ENCODE peak calls at places on chromosomes 4 and X, in nine cellular contexts. One of them, this sample, is unnamed.

GRCh38 chrX:149950681-149951080 is 12.4 kb upstream of the EOLA2 start:
- DNase-seq in Peyer's patch: no peak
- DNase-seq in BE2C: peak
- DNase-seq in GM13977: peak
- DNase-seq in BJ: peak
- DNase-seq in epithelial cell of esophagus: peak
- DNase-seq in breast epithelium: no peak
- DNase-seq in fibroblast of mammary gland: peak
- DNase-seq in mucosa of descending colon: no peak
- DNase-seq in this sample: no peak

GRCh38 chr4:86657910-86658309 is 63.8 kb downstream of the PTPN13 start:
- DNase-seq in breast epithelium: no peak
- DNase-seq in mucosa of descending colon: no peak
- DNase-seq in BE2C: no peak
- DNase-seq in GM13977: peak
- DNase-seq in fibroblast of mammary gland: no peak
- DNase-seq in Peyer's patch: no peak
- DNase-seq in BJ: no peak
- DNase-seq in epithelial cell of esophagus: no peak
- DNase-seq in this sample: no peak

GRCh38 chrX:31168596-31168995 is 96.8 kb upstream of the FTHL17 start:
- DNase-seq in fibroblast of mammary gland: no peak
- DNase-seq in BE2C: no peak
- DNase-seq in epithelial cell of esophagus: no peak
- DNase-seq in mucosa of descending colon: no peak
- DNase-seq in breast epithelium: no peak
- DNase-seq in Peyer's patch: no peak
- DNase-seq in BJ: no peak
- DNase-seq in GM13977: peak
- DNase-seq in this sample: no peak

GRCh38 chr4:83113429-83113786 is 1.1 kb downstream of the PLAC8 start:
- DNase-seq in BJ: no peak
- DNase-seq in breast epithelium: no peak
- DNase-seq in BE2C: no peak
- DNase-seq in GM13977: no peak
- DNase-seq in Peyer's patch: no peak
- DNase-seq in mucosa of descending colon: no peak
- DNase-seq in epithelial cell of esophagus: no peak
- DNase-seq in fibroblast of mammary gland: no peak
- DNase-seq in this sample: no peak

GRCh38 chr4:182881928-182882327 is 35.3 kb downstream of the DCTD start:
- DNase-seq in epithelial cell of esophagus: no peak
- DNase-seq in Peyer's patch: no peak
- DNase-seq in BJ: no peak
- DNase-seq in mucosa of descending colon: no peak
- DNase-seq in breast epithelium: no peak
- DNase-seq in fibroblast of mammary gland: no peak
- DNase-seq in GM13977: no peak
- DNase-seq in BE2C: peak
- DNase-seq in this sample: no peak

GRCh38 chr4:17544831-17545234 is 29.9 kb downstream of the CLRN2 start:
- DNase-seq in epithelial cell of esophagus: no peak
- DNase-seq in mucosa of descending colon: no peak
- DNase-seq in BJ: no peak
- DNase-seq in Peyer's patch: no peak
- DNase-seq in breast epithelium: no peak
- DNase-seq in fibroblast of mammary gland: no peak
- DNase-seq in BE2C: no peak
- DNase-seq in GM13977: no peak
- DNase-seq in this sample: no peak

GRCh38 chr4:136412708-136413107 is 1119.6 kb downstream of the PCDH18 start:
- DNase-seq in breast epithelium: no peak
- DNase-seq in fibroblast of mammary gland: peak
- DNase-seq in BJ: no peak
- DNase-seq in GM13977: no peak
- DNase-seq in epithelial cell of esophagus: peak
- DNase-seq in mucosa of descending colon: no peak
- DNase-seq in BE2C: no peak
- DNase-seq in Peyer's patch: no peak
- DNase-seq in this sample: no peak

GRCh38 chr4:40576651-40577480 is 52.8 kb downstream of the RBM47 start:
- DNase-seq in BE2C: no peak
- DNase-seq in mucosa of descending colon: peak
- DNase-seq in fibroblast of mammary gland: peak
- DNase-seq in BJ: peak
- DNase-seq in breast epithelium: peak
- DNase-seq in Peyer's patch: peak
- DNase-seq in epithelial cell of esophagus: peak
- DNase-seq in GM13977: peak
- DNase-seq in this sample: no peak

GRCh38 chr4:118987959-118988634 is 99.4 kb downstream of the SYNPO2 start:
- DNase-seq in Peyer's patch: no peak
- DNase-seq in mucosa of descending colon: no peak
- DNase-seq in fibroblast of mammary gland: no peak
- DNase-seq in BJ: no peak
- DNase-seq in GM13977: no peak
- DNase-seq in breast epithelium: no peak
- DNase-seq in BE2C: no peak
- DNase-seq in epithelial cell of esophagus: no peak
- DNase-seq in this sample: no peak

GRCh38 chr4:150089732-150090131 is 11.5 kb downstream of the DCLK2 start:
- DNase-seq in GM13977: no peak
- DNase-seq in breast epithelium: no peak
- DNase-seq in epithelial cell of esophagus: peak
- DNase-seq in Peyer's patch: no peak
- DNase-seq in fibroblast of mammary gland: peak
- DNase-seq in mucosa of descending colon: no peak
- DNase-seq in BJ: no peak
- DNase-seq in BE2C: no peak
- DNase-seq in this sample: no peak

GRCh38 chrX:105822138-105823091 is at the start of gene NRK:
- DNase-seq in Peyer's patch: no peak
- DNase-seq in BJ: no peak
- DNase-seq in epithelial cell of esophagus: peak
- DNase-seq in GM13977: no peak
- DNase-seq in breast epithelium: no peak
- DNase-seq in BE2C: no peak
- DNase-seq in mucosa of descending colon: peak
- DNase-seq in fibroblast of mammary gland: no peak
- DNase-seq in this sample: no peak

DNA sequence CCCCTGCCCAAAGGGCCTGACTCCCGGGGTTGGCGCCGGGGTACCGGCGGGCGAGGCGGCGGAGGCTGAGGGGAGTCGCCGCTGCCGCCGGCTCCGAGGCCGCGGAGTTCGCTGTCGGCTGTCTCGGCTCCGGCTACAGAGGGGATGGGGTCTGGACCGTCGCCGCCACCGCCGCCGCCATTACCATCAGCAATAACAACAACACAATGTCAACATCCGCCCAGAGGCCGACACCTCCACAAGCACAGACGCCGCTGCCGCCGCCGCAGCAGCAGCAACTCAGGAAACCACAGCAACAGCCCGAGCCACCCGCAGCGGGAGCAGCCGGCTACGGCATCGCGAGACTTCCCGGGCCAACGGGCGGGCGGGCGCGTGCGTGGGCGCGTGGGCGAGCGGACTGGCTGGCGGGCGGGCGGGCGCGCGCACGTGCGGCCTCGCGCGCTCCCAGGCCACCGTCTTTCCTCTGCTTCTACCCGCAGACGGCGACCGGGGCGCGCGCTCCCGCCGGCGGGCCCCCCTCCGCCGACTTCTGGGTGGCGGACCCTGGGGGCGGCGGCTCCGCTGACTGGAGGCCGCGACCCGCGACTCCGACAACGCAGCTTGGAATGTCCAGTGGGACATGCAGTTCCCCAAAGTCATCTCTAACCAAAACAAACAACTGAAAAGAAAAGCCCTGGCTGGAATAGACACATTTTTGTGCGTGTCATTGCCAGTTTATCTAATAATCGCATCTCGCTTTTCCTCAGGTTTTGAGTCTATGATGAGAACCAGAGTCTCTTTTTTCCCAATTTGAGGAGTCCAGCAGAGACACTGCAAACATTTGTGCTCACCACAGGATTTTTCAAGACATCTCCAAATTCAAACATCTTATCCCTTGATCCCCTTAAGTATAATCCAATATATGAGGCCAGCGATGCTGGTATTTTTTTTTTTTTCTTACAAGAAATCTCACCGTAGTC is at the start of gene CHIC2:
- DNase-seq in mucosa of descending colon: peak
- DNase-seq in BE2C: peak
- DNase-seq in epithelial cell of esophagus: peak
- DNase-seq in fibroblast of mammary gland: peak
- DNase-seq in BJ: no peak
- DNase-seq in Peyer's patch: peak
- DNase-seq in GM13977: peak
- DNase-seq in breast epithelium: peak
- DNase-seq in this sample: peak
- TF ChIP-seq CTCF in mucosa of descending colon: no peak
- TF ChIP-seq CTCF in BE2C: no peak
- TF ChIP-seq CTCF in epithelial cell of esophagus: no peak
- TF ChIP-seq CTCF in fibroblast of mammary gland: no peak
- TF ChIP-seq CTCF in BJ: no peak
- TF ChIP-seq CTCF in Peyer's patch: no peak
- TF ChIP-seq CTCF in GM13977: no peak
- TF ChIP-seq CTCF in breast epithelium: no peak
- TF ChIP-seq CTCF in this sample: no peak

DNA sequence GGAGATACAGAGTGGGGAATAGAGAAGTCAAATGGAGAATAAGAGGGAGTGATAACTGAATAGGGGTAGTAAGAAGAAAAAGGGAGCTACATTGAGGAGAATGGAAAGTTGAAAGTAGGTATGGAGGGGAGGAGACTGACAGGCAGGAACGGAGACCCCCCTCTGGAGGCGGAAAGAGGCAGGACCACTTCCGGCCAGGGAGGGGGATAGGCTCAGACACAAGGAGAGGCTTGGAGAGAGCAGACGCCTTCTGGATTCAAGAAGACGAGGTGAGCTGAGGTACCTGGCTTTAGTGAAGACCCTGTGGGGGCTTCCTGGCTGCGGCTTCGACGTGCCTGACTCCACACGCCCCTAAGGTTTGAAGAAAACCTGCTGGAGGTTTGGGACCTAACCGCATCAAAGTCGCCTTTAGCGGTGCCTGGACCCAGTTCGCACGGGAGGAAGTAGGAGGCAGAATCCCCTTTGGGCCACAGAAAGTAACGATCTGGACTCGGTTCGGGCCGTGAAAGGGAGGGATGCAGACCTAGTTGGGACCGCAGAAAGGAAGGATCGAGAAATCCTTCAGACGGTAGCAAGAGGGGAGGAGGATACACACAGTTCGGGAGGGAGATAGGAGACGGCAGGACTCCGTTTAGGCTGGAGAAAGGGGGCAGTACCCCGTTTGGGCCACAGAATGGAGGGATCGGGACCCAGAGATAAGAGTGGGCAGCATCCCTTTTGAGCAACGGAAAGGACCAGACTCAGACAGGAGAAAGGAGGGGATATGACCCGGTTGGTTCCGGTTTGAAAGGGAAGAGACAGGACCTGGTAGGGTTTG is at the start of gene TRO:
- DNase-seq in BJ: no peak
- DNase-seq in Peyer's patch: no peak
- DNase-seq in BE2C: peak
- DNase-seq in fibroblast of mammary gland: no peak
- DNase-seq in mucosa of descending colon: no peak
- DNase-seq in breast epithelium: no peak
- DNase-seq in epithelial cell of esophagus: no peak
- DNase-seq in GM13977: no peak
- DNase-seq in this sample: peak
- TF ChIP-seq CTCF in BJ: peak
- TF ChIP-seq CTCF in Peyer's patch: no peak
- TF ChIP-seq CTCF in BE2C: peak
- TF ChIP-seq CTCF in fibroblast of mammary gland: peak
- TF ChIP-seq CTCF in mucosa of descending colon: no peak
- TF ChIP-seq CTCF in breast epithelium: no peak
- TF ChIP-seq CTCF in epithelial cell of esophagus: no peak
- TF ChIP-seq CTCF in GM13977: no peak
- TF ChIP-seq CTCF in this sample: no peak

GRCh38 chrX:104564335-104564734 is 1.7 kb upstream of the IL1RAPL2 start:
- DNase-seq in BE2C: no peak
- DNase-seq in GM13977: no peak
- DNase-seq in epithelial cell of esophagus: no peak
- DNase-seq in breast epithelium: no peak
- DNase-seq in mucosa of descending colon: no peak
- DNase-seq in BJ: no peak
- DNase-seq in Peyer's patch: no peak
- DNase-seq in fibroblast of mammary gland: no peak
- DNase-seq in this sample: no peak

GRCh38 chrX:104566921-104567501 is 1.0 kb downstream of the IL1RAPL2 start:
- DNase-seq in BE2C: no peak
- DNase-seq in GM13977: no peak
- DNase-seq in breast epithelium: no peak
- DNase-seq in BJ: no peak
- DNase-seq in fibroblast of mammary gland: no peak
- DNase-seq in mucosa of descending colon: no peak
- DNase-seq in Peyer's patch: no peak
- DNase-seq in epithelial cell of esophagus: peak
- DNase-seq in this sample: no peak

GRCh38 chrX:104567506-104567905 is 1.5 kb downstream of the IL1RAPL2 start:
- DNase-seq in mucosa of descending colon: no peak
- DNase-seq in GM13977: no peak
- DNase-seq in epithelial cell of esophagus: no peak
- DNase-seq in fibroblast of mammary gland: no peak
- DNase-seq in BE2C: no peak
- DNase-seq in breast epithelium: no peak
- DNase-seq in BJ: no peak
- DNase-seq in Peyer's patch: no peak
- DNase-seq in this sample: no peak

GRCh38 chrX:104564921-104565703 is 887 bp upstream of the IL1RAPL2 start:
- DNase-seq in epithelial cell of esophagus: peak
- DNase-seq in GM13977: no peak
- DNase-seq in BE2C: no peak
- DNase-seq in mucosa of descending colon: no peak
- DNase-seq in fibroblast of mammary gland: no peak
- DNase-seq in breast epithelium: no peak
- DNase-seq in Peyer's patch: no peak
- DNase-seq in BJ: no peak
- DNase-seq in this sample: no peak

GRCh38 chrX:104565791-104566687 is at the start of gene IL1RAPL2:
- DNase-seq in BE2C: peak
- DNase-seq in BJ: no peak
- DNase-seq in breast epithelium: peak
- DNase-seq in GM13977: no peak
- DNase-seq in mucosa of descending colon: peak
- DNase-seq in fibroblast of mammary gland: peak
- DNase-seq in Peyer's patch: no peak
- DNase-seq in epithelial cell of esophagus: peak
- DNase-seq in this sample: peak
- TF ChIP-seq CTCF in BE2C: peak
- TF ChIP-seq CTCF in BJ: peak
- TF ChIP-seq CTCF in breast epithelium: no peak
- TF ChIP-seq CTCF in GM13977: peak
- TF ChIP-seq CTCF in mucosa of descending colon: no peak
- TF ChIP-seq CTCF in fibroblast of mammary gland: peak
- TF ChIP-seq CTCF in Peyer's patch: no peak
- TF ChIP-seq CTCF in epithelial cell of esophagus: peak
- TF ChIP-seq CTCF in this sample: peak

DNA sequence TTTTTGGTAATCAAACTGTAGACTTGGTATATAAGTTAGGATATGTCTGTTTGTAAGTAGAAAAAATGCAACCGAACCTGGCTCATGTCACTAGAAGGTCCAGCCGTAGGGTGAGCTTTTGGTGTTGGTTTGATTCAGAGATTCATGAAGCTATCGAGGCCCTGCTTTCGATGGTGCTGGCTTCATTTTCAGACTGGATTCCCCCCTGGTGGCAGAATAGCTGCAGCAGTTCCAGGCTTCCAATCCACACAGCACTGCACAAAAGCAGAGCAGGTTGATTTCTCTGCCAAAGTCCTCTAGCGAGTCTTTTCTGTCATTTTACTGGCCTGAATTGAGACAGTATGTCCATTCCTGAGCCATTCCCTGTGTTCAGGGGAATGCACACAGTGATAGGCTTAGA is 33.1 kb downstream of the PDK3 start:
- DNase-seq in Peyer's patch: no peak
- DNase-seq in BE2C: peak
- DNase-seq in fibroblast of mammary gland: peak
- DNase-seq in mucosa of descending colon: no peak
- DNase-seq in breast epithelium: no peak
- DNase-seq in BJ: no peak
- DNase-seq in epithelial cell of esophagus: peak
- DNase-seq in GM13977: no peak
- DNase-seq in this sample: no peak
- TF ChIP-seq CTCF in Peyer's patch: peak
- TF ChIP-seq CTCF in BE2C: peak
- TF ChIP-seq CTCF in fibroblast of mammary gland: peak
- TF ChIP-seq CTCF in mucosa of descending colon: no peak
- TF ChIP-seq CTCF in breast epithelium: no peak
- TF ChIP-seq CTCF in BJ: no peak
- TF ChIP-seq CTCF in epithelial cell of esophagus: peak
- TF ChIP-seq CTCF in GM13977: peak
- TF ChIP-seq CTCF in this sample: no peak